ENCODE peak calls at places on chromosomes 7 and 10, in four cellular contexts. U, Q, I and S are unnamed samples.
A peak's percentile ranks its signal among the peaks of the same experiment; 100 is the strongest.

GRCh38 chr7:80851896-80852476 is 66.9 kb downstream of the SEMA3C start:
- DNase-seq in U (no peak), Q (no peak), I (peak; percentile 56), S (no peak)

GRCh38 chr10:87752571-87752970 is 65.5 kb downstream of the ATAD1 start:
- DNase-seq in U (no peak), Q (no peak), I (no peak), S (no peak)

GRCh38 chr10:120262857-120263547 is 194.0 kb upstream of the PLPP4 start:
- DNase-seq in U (no peak), Q (no peak), I (no peak), S (peak; percentile 16)

GRCh38 chr7:1368682-1369571 is 90.3 kb downstream of the MICALL2 start:
- DNase-seq in U (peak; percentile 84), Q (peak; percentile 97), I (peak; percentile 10), S (no peak)

GRCh38 chr10:70891636-70892035 is 3.3 kb upstream of the PCBD1 start:
- DNase-seq in U (no peak), Q (no peak), I (no peak), S (no peak)

GRCh38 chr7:151257990-151258389 is 9.5 kb upstream of the SMARCD3 start:
- DNase-seq in U (no peak), Q (no peak), I (no peak), S (no peak)

GRCh38 chr7:142553216-142553615 is 196.1 kb upstream of the PRSS1 start:
- DNase-seq in U (no peak), Q (no peak), I (no peak), S (no peak)

GRCh38 chr7:100372256-100372655 is 1.0 kb upstream of the PILRA start:
- DNase-seq in U (no peak), Q (no peak), I (no peak), S (no peak)

GRCh38 chr7:28865494-28866257 is 92.5 kb downstream of the TRIL start:
- DNase-seq in U (no peak), Q (no peak), I (no peak), S (no peak)

GRCh38 chr10:113088194-113088593 is 138.1 kb downstream of the TCF7L2 start:
- DNase-seq in U (no peak), Q (no peak), I (no peak), S (no peak)

GRCh38 chr7:129864042-129864441 is 88.7 kb downstream of the UBE2H start:
- DNase-seq in U (no peak), Q (no peak), I (no peak), S (no peak)

GRCh38 chr10:5297466-5297865 is 67.3 kb upstream of the UCN3 start:
- DNase-seq in U (no peak), Q (no peak), I (no peak), S (no peak)

GRCh38 chr7:47145326-47145725 is 436.6 kb downstream of the TNS3 start:
- DNase-seq in U (peak; percentile 16), Q (no peak), I (no peak), S (no peak)

GRCh38 chr10:115942106-115942505 is 330.9 kb downstream of the GFRA1 start:
- DNase-seq in U (no peak), Q (no peak), I (no peak), S (no peak)

GRCh38 chr7:137633133-137633532 is 213.6 kb downstream of the DGKI start:
- DNase-seq in U (no peak), Q (no peak), I (no peak), S (no peak)

GRCh38 chr10:60807499-60807898 is 29.2 kb downstream of the CDK1 start:
- DNase-seq in U (no peak), Q (no peak), I (no peak), S (no peak)

GRCh38 chr7:131210618-131211017 is 117.1 kb upstream of the MKLN1 start:
- DNase-seq in U (no peak), Q (no peak), I (no peak), S (no peak)

GRCh38 chr10:9051328-9051974 is 997.0 kb downstream of the GATA3 start:
- DNase-seq in U (no peak), Q (no peak), I (no peak), S (no peak)

GRCh38 chr10:110218627-110219026 is 11.2 kb downstream of the MXI1 start:
- DNase-seq in U (no peak), Q (no peak), I (no peak), S (no peak)

GRCh38 chr10:79038841-79039201 is 29.9 kb upstream of the ZMIZ1 start:
- DNase-seq in U (peak; percentile 90), Q (peak; percentile 57), I (no peak), S (no peak)

GRCh38 chr10:53697038-53697437 is 924.5 kb upstream of the MBL2 start:
- DNase-seq in U (no peak), Q (no peak), I (no peak), S (no peak)

GRCh38 chr10:50600286-50600685 is 23.5 kb downstream of the SGMS1 start:
- DNase-seq in U (no peak), Q (no peak), I (no peak), S (no peak)

DNA sequence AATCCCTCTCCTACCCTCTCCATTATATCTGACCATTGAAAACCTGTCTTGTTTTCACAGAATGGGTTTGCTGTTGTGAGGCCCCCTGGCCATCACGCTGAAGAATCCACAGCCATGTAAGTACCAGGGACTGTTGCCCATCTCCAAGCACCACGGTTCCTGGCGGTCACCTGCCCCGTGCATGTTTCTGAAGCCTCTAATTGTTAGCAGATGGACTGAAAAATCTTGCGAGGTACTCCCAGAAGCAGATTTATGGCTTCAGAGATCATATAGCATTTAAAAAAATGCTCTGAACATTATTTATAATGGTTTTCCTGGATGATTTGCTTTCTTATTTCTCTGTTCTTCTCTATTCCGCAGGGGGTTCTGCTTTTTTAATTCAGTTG is 288.3 kb downstream of the TWIST1 start:
- DNase-seq in U (no peak), Q (no peak), I (no peak), S (no peak)
- TF ChIP-seq TCF7 in U (no peak), Q (no peak), I (no peak), S (no peak)

GRCh38 chr7:85342781-85343180 is 155.9 kb upstream of the SEMA3D start:
- DNase-seq in U (no peak), Q (no peak), I (no peak), S (no peak)

GRCh38 chr7:85341121-85341520 is 154.3 kb upstream of the SEMA3D start:
- DNase-seq in U (no peak), Q (no peak), I (no peak), S (no peak)

GRCh38 chr7:85343484-85343883 is 156.6 kb upstream of the SEMA3D start:
- DNase-seq in U (no peak), Q (no peak), I (no peak), S (no peak)

DNA sequence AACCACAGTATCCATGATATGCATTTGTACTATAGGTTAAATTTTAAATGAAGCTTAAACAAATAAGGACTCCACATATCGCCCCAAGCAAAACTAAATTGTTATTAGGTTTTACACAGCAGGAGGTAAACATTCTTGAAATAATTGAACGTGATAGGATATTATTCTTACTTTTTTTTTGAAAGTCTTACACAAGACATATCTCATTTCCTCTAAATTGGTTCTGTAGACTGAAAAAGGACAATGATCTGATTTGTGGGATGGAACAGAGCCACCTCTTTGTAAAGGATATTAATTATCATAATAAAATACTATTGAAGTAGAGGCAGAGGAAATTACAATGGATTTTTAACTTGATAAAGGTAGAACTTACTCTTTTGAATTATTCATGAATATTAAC is 155.1 kb upstream of the SEMA3D start:
- DNase-seq in U (no peak), Q (no peak), I (no peak), S (no peak)
- TF ChIP-seq TCF7 in U (no peak), Q (no peak), I (no peak), S (no peak)

GRCh38 chr10:27804136-27804535 is 58.5 kb upstream of the MKX start:
- DNase-seq in U (no peak), Q (no peak), I (no peak), S (no peak)

GRCh38 chr10:27801171-27801785 is 55.7 kb upstream of the MKX start:
- DNase-seq in U (no peak), Q (no peak), I (no peak), S (no peak)

DNA sequence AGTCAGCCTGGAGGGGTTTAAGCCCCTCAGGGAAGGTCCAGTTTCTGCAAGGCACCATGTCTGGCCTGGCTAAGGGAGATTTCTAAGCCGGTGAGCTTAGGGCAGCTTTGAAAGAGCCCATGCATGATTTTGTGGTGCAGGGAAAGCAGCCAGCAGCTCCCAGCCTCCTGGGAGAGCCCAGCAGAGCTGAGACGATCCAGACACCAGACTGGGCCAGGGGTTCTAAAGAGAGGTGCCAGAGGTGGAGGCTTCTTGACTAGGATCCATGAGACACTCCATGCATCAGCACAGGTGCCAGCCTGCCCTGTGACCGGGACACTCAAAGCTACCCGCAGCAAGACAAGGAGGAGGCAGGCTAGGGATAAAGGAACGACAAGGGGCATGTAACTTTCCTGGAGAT is 59.6 kb upstream of the MKX start:
- DNase-seq in U (no peak), Q (no peak), I (no peak), S (no peak)
- TF ChIP-seq TCF7 in U (no peak), Q (no peak), I (no peak), S (no peak)

DNA sequence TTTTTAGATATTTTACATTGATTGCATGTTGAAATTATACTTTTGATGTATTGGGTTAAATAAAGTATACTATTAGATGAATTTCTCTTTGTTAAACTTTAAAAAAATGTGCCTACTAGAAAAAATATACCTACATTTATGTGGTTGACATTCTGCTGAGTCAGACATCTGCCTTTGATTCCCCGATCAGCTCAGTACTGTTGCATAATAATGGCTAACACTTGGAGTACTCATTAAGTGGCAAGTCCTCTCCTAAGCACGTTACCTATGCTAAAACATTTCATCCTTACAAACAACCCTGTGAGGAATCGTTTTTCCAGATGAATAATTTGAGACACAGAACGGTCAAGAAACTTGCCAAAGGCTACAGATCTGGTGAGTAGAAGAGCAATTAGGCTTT is 14.0 kb upstream of the SEM1 start:
- DNase-seq in U (no peak), Q (no peak), I (no peak), S (no peak)
- TF ChIP-seq TCF7 in U (no peak), Q (no peak), I (no peak), S (no peak)

DNA sequence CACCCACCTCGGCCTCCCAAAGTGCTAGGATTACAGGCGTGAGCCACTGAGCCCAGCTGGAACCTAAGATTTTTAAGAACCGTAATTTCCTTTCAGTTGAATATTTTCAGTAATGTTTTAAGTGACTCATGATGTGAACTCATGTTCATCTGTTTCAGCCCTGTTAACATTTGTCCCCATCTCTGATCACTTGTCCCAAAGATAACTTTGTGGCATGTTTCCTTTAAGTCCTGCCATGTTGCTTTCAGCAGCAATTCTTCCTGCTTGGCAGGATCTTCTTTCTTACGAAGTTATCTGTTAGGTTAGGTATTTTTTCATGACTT is 19.3 kb downstream of the ZRANB1 start:
- DNase-seq in U (no peak), Q (no peak), I (no peak), S (no peak)
- TF ChIP-seq TCF7 in U (no peak), Q (no peak), I (no peak), S (no peak)